ENCODE peak calls at places on chromosome 21, in seven cellular contexts. H is mammary epithelial cell; E is CD8-positive, alpha-beta T cell; Z is IMR-90; U is PC-9; N is naive thymus-derived CD4-positive, alpha-beta T cell; O is uterus. S is an unnamed sample.

GRCh38 chr21:16644690-16645089 is 868.2 kb upstream of the CXADR start:
- DNase-seq in N (no peak), U (no peak), H (peak; percentile 1), E (no peak), O (no peak), Z (peak; percentile 20), S (no peak)

GRCh38 chr21:39127506-39127905 is 55.7 kb downstream of the PSMG1 start:
- DNase-seq in O (no peak), U (no peak), N (no peak), Z (no peak), H (no peak), E (no peak), S (no peak)

GRCh38 chr21:32457360-32457840 is 44.9 kb downstream of the EVA1C start:
- DNase-seq in Z (peak; percentile 16), E (no peak), O (peak; percentile 68), H (no peak), U (peak; percentile 27), N (no peak), S (no peak)

GRCh38 chr21:31656199-31657095 is 3.0 kb upstream of the SOD1 start:
- DNase-seq in E (no peak), N (no peak), O (no peak), U (peak; percentile 44), Z (peak; percentile 47), H (peak; percentile 41), S (no peak)

GRCh38 chr21:29145354-29145782 is 14.9 kb downstream of the MAP3K7CL start:
- DNase-seq in U (no peak), O (no peak), H (peak; percentile 93), N (no peak), E (no peak), Z (peak; percentile 95), S (peak; percentile 29)

GRCh38 chr21:33027401-33028185 is 1.9 kb downstream of the OLIG2 start:
- DNase-seq in O (no peak), U (no peak), H (no peak), Z (no peak), N (no peak), E (no peak), S (no peak)

GRCh38 chr21:15495965-15496364 is 233.8 kb upstream of the USP25 start:
- DNase-seq in E (no peak), N (no peak), U (no peak), O (no peak), Z (peak; percentile 0), H (peak; percentile 63), S (no peak)

GRCh38 chr21:39050839-39051560 is 132.3 kb downstream of the PSMG1 start:
- DNase-seq in N (no peak), H (no peak), Z (no peak), U (no peak), E (no peak), O (no peak), S (no peak)

GRCh38 chr21:14243877-14244276 is 27.9 kb downstream of the RBM11 start:
- DNase-seq in O (no peak), E (no peak), N (no peak), Z (no peak), U (no peak), H (no peak), S (no peak)

GRCh38 chr21:45105906-45106485 is 31.6 kb downstream of the ADARB1 start:
- DNase-seq in U (no peak), Z (no peak), O (no peak), H (no peak), E (no peak), N (no peak), S (no peak)

GRCh38 chr21:45108808-45109800 is 34.7 kb downstream of the ADARB1 start:
- DNase-seq in E (no peak), N (peak; percentile 37), U (no peak), H (no peak), O (no peak), Z (no peak), S (no peak)

GRCh38 chr21:45110873-45111624 is 36.7 kb downstream of the ADARB1 start:
- DNase-seq in U (no peak), Z (no peak), N (no peak), E (no peak), O (no peak), H (no peak), S (no peak)

GRCh38 chr21:45109831-45110492 is 35.6 kb downstream of the ADARB1 start:
- DNase-seq in O (no peak), U (no peak), E (no peak), H (no peak), N (peak; percentile 49), Z (no peak), S (no peak)

DNA sequence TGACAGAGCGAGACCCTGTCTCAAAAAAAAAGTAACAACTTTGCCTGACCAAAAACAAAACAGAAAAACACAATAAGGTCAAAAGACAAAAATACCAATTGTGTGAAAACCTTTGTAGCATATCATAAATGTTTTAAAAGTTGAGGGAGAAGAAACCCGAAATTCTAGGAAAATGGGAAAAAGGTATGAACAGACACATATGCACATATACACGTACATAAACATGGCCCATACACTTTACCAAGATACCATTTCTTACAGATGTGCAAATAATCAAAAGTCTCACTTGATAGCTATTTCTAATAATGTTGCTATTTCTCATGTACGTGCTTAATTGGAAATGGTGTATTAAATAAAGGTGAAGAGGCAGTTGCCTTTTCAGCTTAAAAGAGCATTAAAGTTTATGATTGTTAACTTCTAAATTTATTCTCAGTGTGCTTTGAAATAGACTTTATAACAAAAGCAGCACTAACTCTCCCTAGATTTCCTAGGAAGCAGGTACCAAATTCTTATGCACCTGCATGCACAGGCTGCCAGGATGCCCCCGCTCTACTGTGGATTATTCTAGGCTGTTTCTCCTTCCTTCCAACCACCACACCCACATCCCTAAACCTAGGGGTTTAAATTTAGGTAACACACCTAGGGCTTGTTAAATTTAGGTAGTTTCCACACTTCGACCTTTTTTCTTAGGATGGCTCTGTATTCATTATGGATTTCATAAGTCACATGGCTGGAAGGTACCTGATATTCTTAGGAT is 33.8 kb downstream of the ADARB1 start:
- DNase-seq in E (no peak), Z (no peak), U (no peak), O (no peak), N (no peak), H (no peak), S (no peak)
- H3K4me1 ChIP-seq in E (peaks cover 47% of the 10 kb centered on the region), Z (peaks cover 26% of the 10 kb centered on the region), U (no peaks in the 10 kb centered on the region), O (peaks cover 4% of the 10 kb centered on the region), N (peaks cover 12% of the 10 kb centered on the region), H (peaks cover 14% of the 10 kb centered on the region), S (peaks cover 50% of the 10 kb centered on the region)

GRCh38 chr21:17869115-17869514 is 50.0 kb upstream of the C21orf91 start:
- DNase-seq in O (no peak), U (no peak), N (no peak), H (no peak), Z (no peak), E (no peak), S (no peak)
- H3K36me3 ChIP-seq in O (no peaks in the 10 kb centered on the region), U (no peaks in the 10 kb centered on the region), N (no peaks in the 10 kb centered on the region), H (no peaks in the 10 kb centered on the region), Z (no peaks in the 10 kb centered on the region), E (no peaks in the 10 kb centered on the region), S (no peaks in the 10 kb centered on the region)

DNA sequence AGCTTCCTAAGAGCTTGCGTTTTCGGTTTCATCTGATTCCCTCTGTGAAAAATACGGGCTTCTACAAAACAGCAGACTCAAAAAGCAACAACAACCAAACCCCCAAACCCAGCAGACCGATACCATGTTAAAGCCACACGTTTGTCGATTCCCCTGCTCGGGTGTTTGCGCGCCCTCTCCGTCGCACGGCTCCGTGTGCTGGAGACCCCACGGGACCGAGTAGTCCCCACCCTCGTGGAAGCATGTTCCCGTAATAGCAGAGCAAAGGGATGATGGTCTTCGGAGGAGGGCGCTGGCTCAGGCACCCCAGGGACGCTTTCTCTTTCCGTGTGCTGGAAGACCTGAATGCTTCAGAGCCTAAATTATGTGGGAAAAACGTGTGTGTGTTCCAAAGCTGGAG is 42.7 kb downstream of the AGPAT3 start:
- DNase-seq in U (no peak), H (no peak), E (no peak), Z (no peak), N (no peak), O (no peak), S (no peak)
- H3K4me1 ChIP-seq in U (no peaks in the 10 kb centered on the region), H (peaks cover 9% of the 10 kb centered on the region), E (no peaks in the 10 kb centered on the region), Z (peaks cover 2% of the 10 kb centered on the region), N (no peaks in the 10 kb centered on the region), O (no peaks in the 10 kb centered on the region), S (peaks cover 10% of the 10 kb centered on the region)

GRCh38 chr21:45909238-45909785 is 72.3 kb upstream of the COL6A1 start:
- DNase-seq in U (no peak), O (no peak), N (no peak), E (no peak), Z (no peak), H (no peak), S (no peak)
- H3K36me3 ChIP-seq in U (no peaks in the 10 kb centered on the region), O (no peaks in the 10 kb centered on the region), N (no peaks in the 10 kb centered on the region), E (no peaks in the 10 kb centered on the region), Z (peaks cover 2% of the 10 kb centered on the region), H (no peaks in the 10 kb centered on the region), S (no peaks in the 10 kb centered on the region)

DNA sequence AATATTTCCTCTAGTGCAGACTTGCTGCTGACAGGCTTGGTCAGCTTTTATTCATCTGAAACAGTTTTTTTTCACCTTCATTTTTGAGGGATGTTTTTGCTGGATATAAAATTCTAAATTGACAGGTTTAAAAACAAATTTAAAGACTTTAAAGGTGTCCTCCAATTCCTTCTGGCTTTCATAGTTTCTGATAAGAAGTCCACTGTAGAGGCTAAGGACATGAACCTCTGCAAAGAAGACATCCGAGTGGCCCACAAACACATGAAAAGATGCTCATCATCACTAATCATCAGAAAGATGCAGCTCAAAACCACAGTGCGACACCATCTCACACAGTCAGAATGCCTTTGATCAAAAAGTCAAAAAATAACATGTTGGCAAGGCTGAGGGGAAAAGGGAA is 42.0 kb upstream of the DYRK1A start:
- DNase-seq in O (no peak), N (no peak), H (no peak), Z (no peak), U (no peak), E (no peak), S (no peak)
- H3K4me1 ChIP-seq in O (no peaks in the 10 kb centered on the region), N (no peaks in the 10 kb centered on the region), H (no peaks in the 10 kb centered on the region), Z (no peaks in the 10 kb centered on the region), U (no peaks in the 10 kb centered on the region), E (no peaks in the 10 kb centered on the region), S (no peaks in the 10 kb centered on the region)

GRCh38 chr21:42676799-42677198 is 23.4 kb downstream of the PDE9A start:
- DNase-seq in O (no peak), N (no peak), H (no peak), E (no peak), Z (no peak), U (no peak), S (no peak)
- H3K36me3 ChIP-seq in O (no peaks in the 10 kb centered on the region), N (no peaks in the 10 kb centered on the region), H (no peaks in the 10 kb centered on the region), E (no peaks in the 10 kb centered on the region), Z (no peaks in the 10 kb centered on the region), U (no peaks in the 10 kb centered on the region), S (no peaks in the 10 kb centered on the region)